ENCODE peak calls at places on chromosomes 11 and 22, in nine cellular contexts. L, S, F, I, A, V, Q, T and N are unnamed samples.

GRCh38 chr11:46247090-46247489 is 30.4 kb upstream of the CREB3L1 start:
- DNase-seq in T (no peak), A (no peak), S (no peak), F (peak), I (no peak), Q (no peak), V (no peak), L (no peak), N (no peak)

GRCh38 chr22:35024364-35024692 is 41.6 kb upstream of the ISX start:
- DNase-seq in S (no peak), A (no peak), T (no peak), L (no peak), Q (no peak), F (no peak), V (no peak), I (no peak), N (no peak)

GRCh38 chr11:1548221-1549070 is 23.6 kb downstream of the DUSP8 start:
- DNase-seq in T (no peak), V (peak), S (peak), F (peak), Q (no peak), A (no peak), L (no peak), I (peak), N (peak)

GRCh38 chr11:1714908-1715885 is 18.2 kb downstream of the KRTAP5-6 start:
- DNase-seq in L (no peak), T (no peak), F (no peak), A (no peak), I (no peak), Q (no peak), S (peak), V (no peak), N (no peak)

GRCh38 chr22:20565079-20565734 is 57.8 kb downstream of the MED15 start:
- DNase-seq in S (no peak), T (no peak), F (peak), I (no peak), Q (no peak), V (no peak), L (no peak), A (no peak), N (no peak)

GRCh38 chr11:83881428-83881827 is 595.3 kb upstream of the CCDC90B start:
- DNase-seq in F (no peak), S (no peak), A (no peak), I (no peak), T (no peak), Q (no peak), V (no peak), L (no peak), N (peak)

GRCh38 chr11:64580387-64580786 is 10.6 kb upstream of the SLC22A12 start:
- DNase-seq in T (no peak), A (no peak), I (no peak), F (no peak), L (no peak), V (no peak), Q (no peak), S (no peak), N (no peak)

GRCh38 chr22:30045901-30046715 is 34.2 kb upstream of the HORMAD2 start:
- DNase-seq in S (no peak), V (no peak), F (no peak), Q (no peak), A (no peak), L (no peak), I (no peak), T (no peak), N (no peak)

GRCh38 chr11:1639102-1639620 is 9.6 kb downstream of the KRTAP5-5 start:
- DNase-seq in Q (no peak), T (peak), F (no peak), I (peak), A (no peak), L (no peak), V (no peak), S (peak), N (no peak)

GRCh38 chr11:125358254-125358840 is 137.7 kb downstream of the FEZ1 start:
- DNase-seq in V (no peak), T (no peak), Q (no peak), I (no peak), L (no peak), S (no peak), A (no peak), F (peak), N (no peak)

GRCh38 chr22:29382575-29383328 is 5.6 kb downstream of the AP1B1 start:
- DNase-seq in A (no peak), T (no peak), F (no peak), I (no peak), S (no peak), V (no peak), L (no peak), Q (no peak), N (no peak)

GRCh38 chr22:28826921-28827320 is 26.6 kb upstream of the XBP1 start:
- DNase-seq in S (no peak), T (no peak), L (no peak), Q (no peak), V (no peak), A (no peak), I (no peak), F (no peak), N (no peak)

GRCh38 chr11:118608268-118609214 is 1.1 kb downstream of the PHLDB1 start:
- DNase-seq in V (no peak), F (peak), T (no peak), S (peak), A (peak), L (no peak), Q (peak), I (peak), N (peak)

GRCh38 chr11:27525824-27526516 is 19.4 kb upstream of the LIN7C start:
- DNase-seq in Q (no peak), T (no peak), I (no peak), F (no peak), A (no peak), S (peak), L (no peak), V (no peak), N (no peak)

GRCh38 chr22:44172370-44173108 is 8.2 kb upstream of the PARVG start:
- DNase-seq in V (no peak), Q (peak), T (no peak), A (no peak), L (no peak), F (peak), S (peak), I (peak), N (no peak)

GRCh38 chr11:84721561-84721961 is 905.6 kb downstream of the DLG2 start:
- DNase-seq in T (no peak), F (no peak), A (no peak), S (no peak), V (no peak), I (no peak), L (no peak), Q (no peak), N (no peak)

GRCh38 chr11:67022341-67022933 is 497 bp upstream of the SYT12 start:
- DNase-seq in S (peak), I (peak), Q (peak), F (no peak), L (no peak), A (no peak), T (peak), V (no peak), N (peak)

GRCh38 chr22:39808087-39808486 is 85.5 kb downstream of the ENTHD1 start:
- DNase-seq in V (peak), T (peak), L (no peak), S (no peak), F (no peak), A (no peak), I (no peak), Q (peak), N (no peak)

GRCh38 chr11:61833478-61833877 is 5.4 kb downstream of the FADS2 start:
- DNase-seq in T (no peak), L (no peak), F (no peak), A (no peak), I (peak), V (no peak), Q (no peak), S (no peak), N (no peak)

GRCh38 chr11:116910378-116910777 is 73.0 kb upstream of the APOA1 start:
- DNase-seq in S (no peak), V (no peak), Q (no peak), T (no peak), F (peak), A (no peak), L (no peak), I (no peak), N (no peak)

GRCh38 chr11:70944141-70944540 is 308.2 kb downstream of the SHANK2 start:
- DNase-seq in F (no peak), I (no peak), L (no peak), A (no peak), T (no peak), S (no peak), V (no peak), Q (no peak), N (no peak)

GRCh38 chr11:64244966-64245365 is 1.8 kb downstream of the PPP1R14B start:
- DNase-seq in Q (no peak), A (no peak), V (no peak), L (no peak), I (no peak), T (no peak), S (no peak), F (no peak), N (peak)

GRCh38 chr22:39900306-39901227 is at the start of gene GRAP2:
- DNase-seq in I (no peak), A (peak), V (no peak), F (no peak), L (no peak), S (no peak), Q (no peak), T (no peak), N (no peak)

GRCh38 chr11:116078101-116078561 is 573.9 kb upstream of the CADM1 start:
- DNase-seq in L (peak), F (no peak), A (no peak), S (no peak), I (no peak), T (no peak), Q (no peak), V (peak), N (no peak)

GRCh38 chr22:32311551-32312071 is 46.1 kb upstream of the RFPL3 start:
- DNase-seq in T (no peak), I (peak), Q (no peak), F (no peak), L (no peak), V (no peak), A (no peak), S (no peak), N (no peak)

GRCh38 chr22:20957691-20958440 is 9.2 kb upstream of the AIFM3 start:
- DNase-seq in F (peak), L (no peak), Q (no peak), I (no peak), T (no peak), S (no peak), A (no peak), V (peak), N (peak)

GRCh38 chr11:25899761-25900160 is 432.2 kb upstream of the ANO3 start:
- DNase-seq in V (no peak), A (no peak), T (no peak), F (no peak), I (no peak), Q (no peak), L (no peak), S (no peak), N (no peak)